ENCODE peak calls at places on chromosomes 5 and 9, in ten cellular contexts. M is uterus, J is gastrocnemius medialis, G is A549, P is H1, H is IMR-90, S is body of pancreas, N is lower leg skin, U is GM12878, F is heart left ventricle. C is an unnamed sample.

GRCh38 chr5:43236633-43237355 is 44.8 kb downstream of the NIM1K start:
- DNase-seq in M (no peak), U (no peak), P (no peak), N (no peak), G (no peak), S (no peak), F (no peak), J (no peak), H (no peak), C (no peak)

GRCh38 chr5:127447822-127448221 is 69.6 kb upstream of the PRRC1 start:
- DNase-seq in J (no peak), N (no peak), M (no peak), F (no peak), U (no peak), S (no peak), G (no peak), H (peak; percentile 74), P (no peak), C (no peak)

GRCh38 chr5:16740476-16740875 is 123.7 kb upstream of the RETREG1 start:
- DNase-seq in F (no peak), G (no peak), U (no peak), J (no peak), H (no peak), P (no peak), S (no peak), N (no peak), M (no peak), C (no peak)

GRCh38 chr9:115923410-115923809 is 230.2 kb upstream of the PAPPA start:
- DNase-seq in M (no peak), P (no peak), F (no peak), U (no peak), J (no peak), N (no peak), S (no peak), H (no peak), G (peak; percentile 38), C (no peak)

GRCh38 chr9:18129809-18130334 is 344.1 kb upstream of the ADAMTSL1 start:
- DNase-seq in U (no peak), N (no peak), P (peak; percentile 45), M (no peak), F (no peak), H (no peak), G (no peak), J (no peak), S (no peak), C (no peak)

GRCh38 chr5:168656633-168657032 is 77.5 kb upstream of the PANK3 start:
- DNase-seq in N (peak; percentile 35), U (no peak), M (no peak), P (peak; percentile 3), F (no peak), J (no peak), H (no peak), S (no peak), G (no peak), C (no peak)

GRCh38 chr5:133260715-133261114 is 208.9 kb downstream of the HSPA4 start:
- DNase-seq in H (no peak), P (no peak), J (no peak), F (no peak), U (no peak), S (no peak), G (no peak), M (no peak), N (no peak), C (no peak)

GRCh38 chr9:92709240-92709639 is 39.3 kb upstream of the IPPK start:
- DNase-seq in J (no peak), H (no peak), G (no peak), P (no peak), M (no peak), F (no peak), U (no peak), N (no peak), S (no peak), C (no peak)

GRCh38 chr9:129643706-129644105 is 1.8 kb upstream of the ASB6 start:
- DNase-seq in M (no peak), J (no peak), S (no peak), N (no peak), H (no peak), G (no peak), U (no peak), P (no peak), F (no peak), C (no peak)

GRCh38 chr9:129640086-129640870 is 1.7 kb downstream of the ASB6 start:
- DNase-seq in H (peak; percentile 39), N (no peak), J (no peak), S (peak; percentile 79), G (no peak), P (no peak), U (no peak), M (no peak), F (no peak), C (no peak)

GRCh38 chr9:129640871-129641750 is 840 bp downstream of the ASB6 start:
- DNase-seq in N (no peak), S (no peak), P (no peak), G (no peak), U (no peak), F (no peak), H (no peak), J (no peak), M (no peak), C (no peak)

GRCh38 chr9:129639756-129640085 is 2.2 kb downstream of the ASB6 start:
- DNase-seq in J (no peak), G (no peak), U (no peak), S (no peak), M (no peak), H (no peak), N (no peak), P (no peak), F (no peak), C (no peak)

DNA sequence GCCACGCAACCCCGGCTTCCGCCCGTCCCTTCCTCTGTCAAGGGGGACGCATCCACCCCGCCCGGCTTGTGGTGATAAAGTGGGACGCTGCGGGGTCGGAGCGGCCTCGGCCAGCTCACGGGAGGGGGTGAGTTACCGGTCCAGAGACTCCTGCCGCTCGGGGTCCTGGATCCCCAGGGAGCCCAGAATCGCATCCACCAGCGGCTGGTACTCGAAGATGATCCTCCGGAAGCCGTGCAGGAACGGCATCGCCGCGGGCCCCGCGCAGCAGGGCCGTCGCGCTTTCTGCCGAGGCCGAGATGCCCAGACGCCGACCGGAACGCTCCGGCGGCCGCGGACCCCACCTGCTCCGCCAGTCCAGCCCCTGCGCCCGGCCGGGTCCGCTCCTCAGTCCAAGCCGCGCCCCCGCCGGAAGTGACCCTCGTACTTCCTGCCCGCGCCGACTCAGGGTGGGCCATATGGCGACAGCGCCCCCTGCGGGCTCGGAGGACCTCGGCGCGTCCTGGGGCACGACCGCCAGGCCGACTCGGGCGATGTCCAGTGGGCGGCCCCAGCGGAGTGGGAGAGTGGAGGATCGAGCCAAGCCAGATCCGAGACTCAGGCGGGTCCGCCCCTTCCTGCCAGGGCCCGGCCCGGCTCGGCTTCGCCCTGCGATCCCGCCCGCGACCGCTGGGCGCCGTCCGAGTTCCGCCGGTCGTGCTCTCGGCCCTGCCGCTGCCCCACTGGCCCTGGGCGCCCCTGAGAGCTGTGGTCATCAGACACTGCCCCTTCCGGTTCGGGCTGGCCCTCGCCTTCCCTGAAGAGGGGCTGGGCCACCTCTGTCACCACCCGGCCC is at the start of gene ASB6:
- DNase-seq in N (peak; percentile 94), J (peak; percentile 92), G (peak; percentile 98), H (peak; percentile 96), U (peak; percentile 69), S (peak; percentile 97), F (peak; percentile 98), M (peak; percentile 99), P (peak; percentile 100), C (peak; percentile 94)
- TF ChIP-seq POLR2A in N (no peak), J (peak; percentile 71), G (peak; percentile 60), H (peak; percentile 85), U (peak; percentile 89), S (peak; percentile 79), F (no peak), M (peak; percentile 43), P (peak; percentile 62), C (peak; percentile 45)

GRCh38 chr5:176678584-176678983 is 31.3 kb downstream of the TSPAN17 start:
- DNase-seq in F (no peak), H (no peak), M (no peak), S (no peak), J (no peak), U (no peak), P (no peak), G (no peak), N (no peak), C (no peak)

GRCh38 chr5:176679365-176680225 is 32.3 kb downstream of the TSPAN17 start:
- DNase-seq in J (no peak), G (no peak), H (no peak), M (no peak), N (no peak), F (no peak), P (no peak), U (no peak), S (no peak), C (no peak)

GRCh38 chr5:176682016-176682531 is 34.8 kb downstream of the TSPAN17 start:
- DNase-seq in P (no peak), M (no peak), G (no peak), N (no peak), F (no peak), H (no peak), J (no peak), U (no peak), S (no peak), C (no peak)

GRCh38 chr5:176677209-176677931 is 30.1 kb downstream of the TSPAN17 start:
- DNase-seq in G (no peak), U (no peak), S (no peak), J (no peak), P (no peak), M (no peak), N (no peak), F (no peak), H (no peak), C (no peak)

GRCh38 chr5:176680226-176680563 is 32.9 kb downstream of the TSPAN17 start:
- DNase-seq in J (no peak), M (no peak), S (no peak), U (no peak), P (no peak), F (no peak), H (no peak), N (no peak), G (no peak), C (no peak)
- TF ChIP-seq POLR2A in J (no peak), M (no peak), S (no peak), U (no peak), P (no peak), F (no peak), H (no peak), N (no peak), G (no peak), C (no peak)

GRCh38 chr5:111126896-111127295 is 34.7 kb downstream of the WDR36 start:
- DNase-seq in G (no peak), J (no peak), N (no peak), U (no peak), P (no peak), M (no peak), F (no peak), S (no peak), H (no peak), C (no peak)

GRCh38 chr5:111131356-111131755 is 39.2 kb downstream of the WDR36 start:
- DNase-seq in N (no peak), G (no peak), F (no peak), P (no peak), J (no peak), M (no peak), H (no peak), U (no peak), S (no peak), C (no peak)

GRCh38 chr5:111124793-111125192 is 32.6 kb downstream of the WDR36 start:
- DNase-seq in M (no peak), F (no peak), J (no peak), U (no peak), N (no peak), S (no peak), G (no peak), P (no peak), H (no peak), C (no peak)

GRCh38 chr5:111129938-111130337 is 37.8 kb downstream of the WDR36 start:
- DNase-seq in U (no peak), H (peak; percentile 60), M (no peak), G (no peak), S (no peak), F (no peak), J (no peak), P (no peak), N (no peak), C (no peak)

DNA sequence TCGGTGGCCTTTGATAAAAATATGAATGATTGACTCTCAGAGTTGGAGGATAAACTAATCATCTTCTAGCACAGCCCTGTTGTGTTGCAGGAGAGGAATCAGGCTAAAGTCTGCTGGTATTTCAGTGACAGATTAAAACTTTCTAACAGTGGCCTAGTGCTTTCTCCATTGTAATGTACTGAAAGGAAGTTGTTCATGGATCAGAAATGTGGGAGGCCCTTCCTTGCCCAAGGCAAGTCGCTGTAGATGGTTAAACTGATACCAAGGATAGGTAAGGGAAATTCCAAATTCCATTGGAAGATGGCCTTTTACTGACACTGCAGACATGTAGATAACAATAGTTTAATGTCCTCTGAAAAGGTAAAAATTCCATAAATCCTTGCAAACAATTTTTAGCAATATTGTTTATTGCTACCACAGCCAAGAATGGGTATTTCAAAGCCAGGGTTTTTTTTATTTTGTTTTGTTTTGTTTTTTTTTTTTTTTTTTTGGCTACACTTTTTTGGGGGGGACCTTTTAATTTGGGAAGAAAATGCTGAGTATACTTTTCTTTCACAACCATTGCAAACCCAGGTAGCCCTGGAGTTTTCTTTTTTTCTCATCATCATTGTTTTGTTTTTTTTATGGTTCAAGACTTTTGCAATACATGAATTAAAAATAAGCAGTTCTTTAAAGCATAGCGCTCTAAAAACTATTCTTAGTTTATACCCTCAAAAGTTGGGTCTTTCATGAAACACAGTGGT is 35.5 kb downstream of the WDR36 start:
- DNase-seq in G (no peak), F (no peak), S (no peak), J (no peak), N (no peak), U (no peak), H (no peak), M (no peak), P (no peak), C (no peak)
- TF ChIP-seq POLR2A in G (no peak), F (no peak), S (no peak), J (no peak), N (no peak), U (no peak), H (no peak), M (no peak), P (no peak), C (no peak)

DNA sequence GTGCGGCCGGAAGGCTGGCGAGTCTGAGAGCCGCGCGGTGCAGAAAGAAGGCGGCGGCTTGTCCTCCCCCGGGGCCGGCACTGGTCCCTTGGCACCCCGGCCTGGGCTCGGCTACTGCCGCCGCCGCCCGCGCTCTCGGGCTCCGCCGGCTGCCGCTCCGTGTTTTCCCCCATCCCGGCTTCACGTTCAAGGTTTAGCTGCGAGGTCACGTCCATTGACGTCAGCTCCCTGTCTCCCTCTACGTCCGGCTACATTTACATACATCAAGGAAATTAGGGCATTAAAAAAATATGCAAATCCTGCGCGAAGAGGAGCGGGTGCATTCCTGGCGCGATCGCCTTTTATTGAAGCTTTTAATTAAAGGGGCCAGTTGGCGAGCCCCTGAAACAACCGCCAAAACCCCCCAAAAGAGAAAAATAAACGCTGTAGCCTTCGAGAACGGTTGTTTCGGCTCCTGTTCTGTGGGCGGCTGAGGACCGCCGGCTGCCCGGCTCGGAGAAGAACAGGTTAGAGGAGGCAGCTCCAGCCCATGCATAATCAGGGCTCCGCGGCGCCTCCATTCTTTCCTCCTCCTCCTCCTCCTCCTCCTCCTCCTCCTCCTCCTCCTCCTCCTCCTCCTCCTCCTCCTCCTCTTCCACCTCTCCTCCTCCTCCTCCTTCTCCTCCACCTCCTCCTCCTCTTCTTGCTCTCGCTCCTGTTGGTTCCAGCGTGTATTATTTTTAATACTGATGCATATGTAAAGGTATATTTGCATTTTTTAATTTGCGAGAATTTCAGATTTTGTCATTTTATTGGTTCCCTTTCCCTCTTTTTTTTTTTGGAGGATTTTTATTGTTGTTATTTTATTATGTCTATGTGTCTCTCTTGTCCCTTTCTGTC is 207.0 kb downstream of the MEF2C start:
- DNase-seq in G (peak; percentile 61), M (no peak), J (no peak), N (no peak), H (peak; percentile 58), P (peak; percentile 82), U (no peak), F (no peak), S (peak; percentile 55), C (peak; percentile 71)
- TF ChIP-seq POLR2A in G (no peak), M (peak; percentile 41), J (no peak), N (no peak), H (no peak), P (no peak), U (no peak), F (no peak), S (no peak), C (no peak)

C was measured in H54.